ENCODE peak calls at places on chromosomes 12 and 14, in eight cellular contexts. O is tibial nerve; P is tibial artery; Y is breast epithelium; Q is upper lobe of left lung; Z is naive thymus-derived CD4-positive, alpha-beta T cell; T is Panc1; K is ovary. X is an unnamed sample.

GRCh38 chr12:27462851-27463250 is 16.3 kb downstream of the SMCO2 start:
- DNase-seq in O (no peak), P (no peak), Y (no peak), Q (no peak), Z (no peak), T (no peak), K (peak), X (no peak)

GRCh38 chr12:53952335-53952694 is 2.4 kb upstream of the HOXC12 start:
- DNase-seq in O (no peak), P (no peak), Y (no peak), Q (peak), Z (no peak), T (no peak), K (no peak), X (peak)

GRCh38 chr12:54657048-54657696 is 9.0 kb upstream of the DCD start:
- DNase-seq in O (no peak), P (no peak), Y (no peak), Q (no peak), Z (no peak), T (no peak), K (no peak), X (peak)

GRCh38 chr12:54294152-54294913 is 6.5 kb downstream of the NFE2 start:
- DNase-seq in O (peak), P (no peak), Y (no peak), Q (no peak), Z (peak), T (no peak), K (no peak), X (peak)

GRCh38 chr12:47079894-47080724 is at the start of gene AMIGO2:
- DNase-seq in O (peak), P (peak), Y (peak), Q (peak), Z (peak), T (no peak), K (peak), X (peak)

GRCh38 chr14:105486974-105487448 is 325 bp downstream of the CRIP1 start:
- DNase-seq in O (peak), P (peak), Y (no peak), Q (peak), Z (peak), T (no peak), K (peak), X (peak)

GRCh38 chr12:100234591-100235304 is 32.1 kb downstream of the DEPDC4 start:
- DNase-seq in O (no peak), P (no peak), Y (no peak), Q (no peak), Z (no peak), T (peak), K (no peak), X (peak)

GRCh38 chr12:234891-235415 is 21.0 kb upstream of the SLC6A12 start:
- DNase-seq in O (no peak), P (peak), Y (no peak), Q (no peak), Z (no peak), T (no peak), K (no peak), X (no peak)

GRCh38 chr12:60263146-60263545 is 667.3 kb downstream of the SLC16A7 start:
- DNase-seq in O (no peak), P (no peak), Y (no peak), Q (no peak), Z (no peak), T (no peak), K (no peak), X (no peak)

GRCh38 chr14:31336646-31337045 is 83.7 kb downstream of the HEATR5A start:
- DNase-seq in O (no peak), P (no peak), Y (no peak), Q (no peak), Z (no peak), T (no peak), K (no peak), X (no peak)

GRCh38 chr14:47674148-47674545 is 1.3 kb downstream of the MDGA2 start:
- DNase-seq in O (no peak), P (no peak), Y (no peak), Q (peak), Z (no peak), T (no peak), K (no peak), X (peak)

GRCh38 chr12:1503281-1503711 is 91.1 kb downstream of the FBXL14 start:
- DNase-seq in O (no peak), P (peak), Y (no peak), Q (no peak), Z (no peak), T (no peak), K (no peak), X (no peak)

GRCh38 chr14:71237556-71237955 is 330.3 kb downstream of the PCNX1 start:
- DNase-seq in O (no peak), P (no peak), Y (no peak), Q (no peak), Z (no peak), T (no peak), K (no peak), X (no peak)

GRCh38 chr12:15858348-15858747 is 23.8 kb upstream of the STRAP start:
- DNase-seq in O (no peak), P (no peak), Y (no peak), Q (no peak), Z (no peak), T (no peak), K (no peak), X (peak)

GRCh38 chr14:78683206-78683605 is 513.0 kb downstream of the NRXN3 start:
- DNase-seq in O (no peak), P (no peak), Y (no peak), Q (no peak), Z (no peak), T (no peak), K (no peak), X (no peak)

GRCh38 chr12:126708492-126708896 is 1558.5 kb upstream of the TMEM132C start:
- DNase-seq in O (peak), P (no peak), Y (no peak), Q (no peak), Z (no peak), T (no peak), K (no peak), X (no peak)

GRCh38 chr14:29805415-29806123 is 122.1 kb downstream of the PRKD1 start:
- DNase-seq in O (peak), P (peak), Y (no peak), Q (no peak), Z (no peak), T (peak), K (peak), X (no peak)

GRCh38 chr12:53185582-53186153 is 4.9 kb upstream of the CSAD start:
- DNase-seq in O (no peak), P (no peak), Y (no peak), Q (no peak), Z (no peak), T (no peak), K (no peak), X (no peak)

GRCh38 chr12:122126713-122127597 is 47.1 kb downstream of the IL31 start:
- DNase-seq in O (no peak), P (no peak), Y (no peak), Q (no peak), Z (no peak), T (no peak), K (no peak), X (peak)

GRCh38 chr12:30726647-30727046 is 28.1 kb downstream of the CAPRIN2 start:
- DNase-seq in O (no peak), P (no peak), Y (no peak), Q (no peak), Z (no peak), T (no peak), K (no peak), X (no peak)

GRCh38 chr12:64744422-64745258 is 14.6 kb downstream of the GNS start:
- DNase-seq in O (no peak), P (no peak), Y (no peak), Q (no peak), Z (no peak), T (no peak), K (no peak), X (no peak)

GRCh38 chr12:58750484-58750883 is 169.8 kb downstream of the LRIG3 start:
- DNase-seq in O (peak), P (no peak), Y (no peak), Q (no peak), Z (no peak), T (no peak), K (no peak), X (no peak)

GRCh38 chr12:119988788-119989618 is at the start of gene BICDL1:
- DNase-seq in O (peak), P (no peak), Y (peak), Q (peak), Z (peak), T (peak), K (peak), X (peak)

GRCh38 chr12:94305293-94305957 is 154.2 kb downstream of the CEP83 start:
- DNase-seq in O (no peak), P (no peak), Y (no peak), Q (no peak), Z (peak), T (no peak), K (no peak), X (peak)

GRCh38 chr12:92556141-92556540 is 146.6 kb upstream of the PLEKHG7 start:
- DNase-seq in O (no peak), P (no peak), Y (no peak), Q (no peak), Z (no peak), T (no peak), K (no peak), X (no peak)

GRCh38 chr12:92558806-92559205 is 144.0 kb upstream of the PLEKHG7 start:
- DNase-seq in O (no peak), P (no peak), Y (no peak), Q (no peak), Z (no peak), T (no peak), K (no peak), X (no peak)

GRCh38 chr12:92556622-92557421 is 146.0 kb upstream of the PLEKHG7 start:
- DNase-seq in O (no peak), P (no peak), Y (no peak), Q (no peak), Z (no peak), T (no peak), K (no peak), X (no peak)

GRCh38 chr12:92558241-92558773 is 144.5 kb upstream of the PLEKHG7 start:
- DNase-seq in O (no peak), P (no peak), Y (no peak), Q (no peak), Z (no peak), T (no peak), K (no peak), X (no peak)

DNA sequence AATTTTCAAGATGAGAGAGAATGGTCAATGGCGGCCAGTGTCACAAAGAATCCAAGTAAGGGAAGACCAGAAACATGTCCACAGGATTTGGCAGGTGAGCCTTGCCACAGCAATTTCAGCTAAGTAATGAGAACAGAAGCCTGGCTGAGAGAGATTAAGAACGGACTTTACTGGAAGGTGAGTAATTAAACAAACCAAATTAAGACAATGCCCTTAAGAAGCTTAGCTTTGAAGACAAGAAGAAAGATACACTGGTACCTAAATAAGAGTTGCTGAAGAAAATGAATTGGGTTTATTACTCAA is 145.4 kb upstream of the PLEKHG7 start:
- DNase-seq in O (no peak), P (no peak), Y (no peak), Q (no peak), Z (no peak), T (no peak), K (no peak), X (no peak)
- H3K27ac ChIP-seq in O (no peak), P (no peak), Y (no peak), Q (no peak), Z (peak), T (no peak), K (no peak), X (no peak)

GRCh38 chr14:23358553-23359166 is 6.0 kb upstream of the SLC22A17 start:
- DNase-seq in O (no peak), P (no peak), Y (no peak), Q (peak), Z (no peak), T (no peak), K (no peak), X (no peak)

GRCh38 chr14:23360496-23360895 is 4.5 kb downstream of the EFS start:
- DNase-seq in O (no peak), P (no peak), Y (no peak), Q (no peak), Z (no peak), T (no peak), K (no peak), X (peak)

GRCh38 chr14:23359722-23360447 is 5.1 kb downstream of the EFS start:
- DNase-seq in O (no peak), P (no peak), Y (no peak), Q (peak), Z (no peak), T (no peak), K (no peak), X (no peak)

GRCh38 chr14:23358042-23358441 is 5.4 kb upstream of the SLC22A17 start:
- DNase-seq in O (no peak), P (no peak), Y (no peak), Q (no peak), Z (no peak), T (no peak), K (no peak), X (no peak)

GRCh38 chr14:23359167-23359626 is 5.8 kb downstream of the EFS start:
- DNase-seq in O (no peak), P (no peak), Y (no peak), Q (no peak), Z (no peak), T (no peak), K (no peak), X (no peak)
- H3K27ac ChIP-seq in O (peak), P (peak), Y (peak), Q (no peak), Z (no peak), T (no peak), K (no peak), X (no peak)

DNA sequence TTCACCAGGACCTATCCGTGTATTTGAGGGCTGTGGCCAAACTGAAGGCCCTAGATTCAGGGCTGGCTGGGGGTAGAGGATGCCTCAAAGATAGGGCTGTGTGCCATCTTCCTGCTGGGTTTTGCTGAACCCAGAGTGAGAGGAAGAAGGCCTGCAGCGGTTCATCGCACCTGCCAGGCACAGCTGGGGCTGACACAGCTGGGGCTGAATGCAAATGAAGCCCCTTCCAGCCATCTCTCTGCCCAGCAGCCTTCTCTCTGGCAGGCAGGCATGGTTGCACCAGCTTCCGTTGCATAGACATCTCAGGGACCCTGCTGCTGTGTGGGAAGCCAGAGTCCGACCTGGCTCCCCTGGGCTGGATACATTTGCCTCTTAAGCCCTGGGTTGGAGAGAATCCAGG is 152.4 kb downstream of the TSPAN9 start:
- DNase-seq in O (no peak), P (no peak), Y (no peak), Q (no peak), Z (no peak), T (no peak), K (no peak), X (no peak)
- H3K27ac ChIP-seq in O (no peak), P (no peak), Y (no peak), Q (no peak), Z (no peak), T (no peak), K (no peak), X (no peak)

DNA sequence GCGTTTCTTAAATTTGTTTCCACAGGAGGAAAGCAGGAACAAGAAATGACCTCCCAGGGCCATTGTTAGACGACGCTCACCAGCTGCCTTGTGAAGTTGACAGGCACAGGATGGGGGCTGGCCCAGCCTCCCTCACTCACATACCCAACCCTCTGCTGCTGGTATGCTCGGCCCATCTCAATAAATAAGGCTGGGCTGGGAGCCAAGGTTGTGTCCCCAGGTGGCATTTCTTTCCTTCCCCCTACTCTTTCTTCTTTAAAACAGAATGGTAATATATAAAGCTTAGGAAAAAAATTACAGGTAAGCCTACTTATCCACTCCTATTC is 93.0 kb downstream of the ACTN1 start:
- DNase-seq in O (no peak), P (peak), Y (no peak), Q (no peak), Z (no peak), T (no peak), K (no peak), X (peak)
- H3K27ac ChIP-seq in O (no peak), P (peak), Y (no peak), Q (no peak), Z (no peak), T (no peak), K (no peak), X (no peak)

GRCh38 chr14:68574461-68574860 is 218.4 kb downstream of the ZFP36L1 start:
- DNase-seq in O (no peak), P (peak), Y (no peak), Q (no peak), Z (no peak), T (no peak), K (no peak), X (no peak)
- H3K27ac ChIP-seq in O (no peak), P (no peak), Y (peak), Q (no peak), Z (no peak), T (no peak), K (no peak), X (no peak)

GRCh38 chr12:67716817-67717216 is 68.3 kb downstream of the DYRK2 start:
- DNase-seq in O (no peak), P (no peak), Y (no peak), Q (no peak), Z (no peak), T (no peak), K (no peak), X (no peak)

GRCh38 chr12:67714648-67715047 is 66.1 kb downstream of the DYRK2 start:
- DNase-seq in O (no peak), P (no peak), Y (no peak), Q (no peak), Z (no peak), T (no peak), K (no peak), X (no peak)

GRCh38 chr12:67721216-67721615 is 72.7 kb downstream of the DYRK2 start:
- DNase-seq in O (no peak), P (no peak), Y (no peak), Q (no peak), Z (no peak), T (no peak), K (no peak), X (no peak)

DNA sequence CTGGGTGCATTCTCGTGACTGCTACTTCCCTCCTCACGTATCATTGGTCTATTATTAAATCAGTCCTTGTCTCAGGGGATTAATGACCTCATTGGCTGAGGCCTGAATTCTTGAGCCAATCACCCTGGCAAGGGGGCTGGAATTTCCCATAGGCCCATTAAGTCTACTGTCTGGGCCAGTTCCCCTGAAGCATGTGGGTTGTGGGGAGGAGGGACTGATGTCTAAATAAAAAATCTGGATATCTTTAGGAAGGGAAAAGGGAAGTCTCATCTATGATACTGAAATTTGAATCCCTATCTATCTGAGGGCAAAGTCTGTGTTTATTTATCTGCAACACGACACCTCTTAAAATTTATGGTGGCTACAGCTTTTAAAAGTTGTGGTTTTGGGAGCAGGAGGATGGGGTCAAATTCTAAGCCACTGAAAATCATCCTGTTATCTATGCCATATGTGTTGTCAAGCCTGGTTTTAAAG is 71.9 kb downstream of the DYRK2 start:
- DNase-seq in O (no peak), P (peak), Y (no peak), Q (no peak), Z (no peak), T (no peak), K (no peak), X (no peak)
- H3K27ac ChIP-seq in O (no peak), P (no peak), Y (no peak), Q (no peak), Z (no peak), T (no peak), K (no peak), X (no peak)